ENCODE peak calls at places on chromosomes 16 and 17, in four cellular contexts. One of them, this sample, is unnamed.

GRCh38 chr16:88702364-88703210 is 3.6 kb downstream of the RNF166 start:
- DNase-seq in HCT116: no peak
- DNase-seq in K562: no peak
- DNase-seq in HepG2: no peak
- DNase-seq in this sample: no peak

GRCh38 chr16:63890072-63890471 is 1231.8 kb downstream of the CDH11 start:
- DNase-seq in HepG2: no peak
- DNase-seq in HCT116: no peak
- DNase-seq in K562: no peak
- DNase-seq in this sample: no peak

GRCh38 chr16:73483076-73483791 is 435.3 kb upstream of the ZFHX3 start:
- DNase-seq in HepG2: no peak
- DNase-seq in K562: no peak
- DNase-seq in HCT116: no peak
- DNase-seq in this sample: no peak

GRCh38 chr17:76867578-76868175 is 527 bp upstream of the MGAT5B start:
- DNase-seq in HepG2: no peak
- DNase-seq in K562: no peak
- DNase-seq in HCT116: no peak
- DNase-seq in this sample: no peak

GRCh38 chr16:31352344-31353115 is 2.4 kb upstream of the ITGAX start:
- DNase-seq in HCT116: no peak
- DNase-seq in HepG2: no peak
- DNase-seq in K562: no peak
- DNase-seq in this sample: no peak

GRCh38 chr17:67500261-67500660 is 123.2 kb downstream of the PITPNC1 start:
- DNase-seq in HepG2: no peak
- DNase-seq in HCT116: no peak
- DNase-seq in K562: no peak
- DNase-seq in this sample: no peak

GRCh38 chr17:41538565-41538991 is 10.5 kb upstream of the KRT19 start:
- DNase-seq in HepG2: no peak
- DNase-seq in K562: no peak
- DNase-seq in HCT116: no peak
- DNase-seq in this sample: no peak

GRCh38 chr17:42387663-42388380 is 420 bp downstream of the STAT3 start:
- DNase-seq in K562: peak
- DNase-seq in HCT116: no peak
- DNase-seq in HepG2: no peak
- DNase-seq in this sample: no peak

GRCh38 chr16:27330542-27330941 is 16.8 kb downstream of the IL4R start:
- DNase-seq in HepG2: no peak
- DNase-seq in HCT116: no peak
- DNase-seq in K562: no peak
- DNase-seq in this sample: no peak

GRCh38 chr17:7686221-7687071 is 844 bp downstream of the TP53 start:
- DNase-seq in K562: peak
- DNase-seq in HCT116: peak
- DNase-seq in HepG2: peak
- DNase-seq in this sample: peak

GRCh38 chr17:7687908-7688807 is at the start of gene WRAP53:
- DNase-seq in HCT116: peak
- DNase-seq in K562: peak
- DNase-seq in HepG2: peak
- DNase-seq in this sample: peak

GRCh38 chr17:7685533-7686220 is 1.6 kb downstream of the TP53 start:
- DNase-seq in HCT116: peak
- DNase-seq in HepG2: peak
- DNase-seq in K562: peak
- DNase-seq in this sample: peak

GRCh38 chr17:7687072-7687907 is at the start of gene TP53:
- DNase-seq in HepG2: peak
- DNase-seq in HCT116: peak
- DNase-seq in K562: peak
- DNase-seq in this sample: peak

GRCh38 chr17:7688808-7689316 is 585 bp downstream of the WRAP53 start:
- DNase-seq in HepG2: no peak
- DNase-seq in K562: no peak
- DNase-seq in HCT116: no peak
- DNase-seq in this sample: no peak
- TF ChIP-seq TCF7L2 in HepG2: no peak
- TF ChIP-seq TCF7L2 in K562: no peak
- TF ChIP-seq TCF7L2 in HCT116: no peak
- TF ChIP-seq TCF7L2 in this sample: no peak

DNA sequence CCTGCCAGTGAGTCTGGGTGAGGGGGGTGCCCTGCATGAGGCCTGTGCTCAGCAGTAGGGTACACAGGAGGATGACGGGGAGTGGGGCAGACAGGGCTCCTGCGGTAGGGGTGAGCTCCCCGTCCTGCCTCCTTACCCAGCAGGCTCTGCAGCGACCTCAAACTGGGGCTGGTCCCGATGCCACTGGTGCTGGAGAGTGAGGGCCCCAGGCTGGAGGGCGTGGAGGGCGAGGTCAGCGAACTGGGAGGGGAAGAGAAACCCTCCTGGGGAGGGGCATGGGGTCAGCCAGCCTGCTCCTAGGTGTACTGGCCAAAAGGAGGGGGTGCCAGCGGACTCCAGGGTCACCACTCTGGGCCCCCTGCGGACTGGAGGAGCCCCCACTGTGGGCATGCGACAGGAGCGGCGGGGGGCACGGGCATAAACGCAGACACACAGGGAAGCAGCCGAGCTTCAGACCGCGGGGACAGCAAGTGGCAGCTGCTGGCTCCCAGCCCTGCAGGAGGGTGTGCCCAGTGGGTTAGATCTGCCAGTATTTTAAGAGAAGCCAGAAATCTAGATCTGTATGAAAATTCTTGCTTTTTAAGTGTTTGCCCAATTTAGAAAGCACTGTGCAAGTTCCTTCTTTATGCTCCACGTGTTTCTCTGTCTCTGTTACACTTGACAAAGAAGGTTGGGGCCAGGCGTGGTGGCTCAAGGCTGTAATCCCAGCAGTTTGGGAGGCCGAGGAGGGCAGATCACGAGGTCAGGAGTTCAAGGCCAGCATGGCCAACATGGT is 9.0 kb upstream of the VASN start:
- DNase-seq in HCT116: no peak
- DNase-seq in K562: no peak
- DNase-seq in HepG2: no peak
- DNase-seq in this sample: no peak
- TF ChIP-seq TCF7L2 in HCT116: no peak
- TF ChIP-seq TCF7L2 in K562: no peak
- TF ChIP-seq TCF7L2 in HepG2: no peak
- TF ChIP-seq TCF7L2 in this sample: no peak

GRCh38 chr17:73861543-73861942 is 217.3 kb upstream of the SDK2 start:
- DNase-seq in K562: no peak
- DNase-seq in HepG2: no peak
- DNase-seq in HCT116: no peak
- DNase-seq in this sample: no peak

GRCh38 chr17:73850426-73850825 is 206.2 kb upstream of the SDK2 start:
- DNase-seq in K562: no peak
- DNase-seq in HCT116: no peak
- DNase-seq in HepG2: no peak
- DNase-seq in this sample: no peak

GRCh38 chr17:73851921-73852320 is 207.7 kb upstream of the SDK2 start:
- DNase-seq in HepG2: no peak
- DNase-seq in K562: no peak
- DNase-seq in HCT116: no peak
- DNase-seq in this sample: no peak

GRCh38 chr17:73856585-73856984 is 212.3 kb upstream of the SDK2 start:
- DNase-seq in K562: no peak
- DNase-seq in HepG2: no peak
- DNase-seq in HCT116: no peak
- DNase-seq in this sample: no peak

GRCh38 chr17:73855933-73856332 is 211.7 kb upstream of the SDK2 start:
- DNase-seq in HepG2: no peak
- DNase-seq in K562: no peak
- DNase-seq in HCT116: no peak
- DNase-seq in this sample: no peak
- TF ChIP-seq TCF7L2 in HepG2: no peak
- TF ChIP-seq TCF7L2 in K562: no peak
- TF ChIP-seq TCF7L2 in HCT116: no peak
- TF ChIP-seq TCF7L2 in this sample: no peak

DNA sequence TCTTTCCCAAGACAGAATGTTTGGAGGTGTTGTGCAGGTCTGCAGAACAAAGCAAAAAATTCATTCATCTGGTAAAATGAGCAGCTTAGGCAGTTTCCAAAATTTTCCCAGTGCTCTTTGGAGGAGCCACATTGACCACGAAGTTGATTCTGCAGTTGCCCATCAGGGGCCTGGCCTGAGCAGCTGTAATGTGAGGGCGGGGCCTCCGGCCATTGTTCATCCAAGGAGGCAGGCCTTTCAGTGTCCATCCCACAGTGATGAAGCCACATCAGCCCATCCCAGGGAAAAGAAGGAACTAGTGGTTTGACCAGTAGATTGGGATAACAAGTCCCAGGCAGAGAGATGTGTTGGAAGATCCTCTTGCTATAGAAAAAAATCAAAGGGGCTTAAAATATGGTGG is 10.1 kb downstream of the UBFD1 start:
- DNase-seq in HCT116: no peak
- DNase-seq in K562: no peak
- DNase-seq in HepG2: no peak
- DNase-seq in this sample: no peak
- TF ChIP-seq TCF7L2 in HCT116: no peak
- TF ChIP-seq TCF7L2 in K562: no peak
- TF ChIP-seq TCF7L2 in HepG2: no peak
- TF ChIP-seq TCF7L2 in this sample: no peak

DNA sequence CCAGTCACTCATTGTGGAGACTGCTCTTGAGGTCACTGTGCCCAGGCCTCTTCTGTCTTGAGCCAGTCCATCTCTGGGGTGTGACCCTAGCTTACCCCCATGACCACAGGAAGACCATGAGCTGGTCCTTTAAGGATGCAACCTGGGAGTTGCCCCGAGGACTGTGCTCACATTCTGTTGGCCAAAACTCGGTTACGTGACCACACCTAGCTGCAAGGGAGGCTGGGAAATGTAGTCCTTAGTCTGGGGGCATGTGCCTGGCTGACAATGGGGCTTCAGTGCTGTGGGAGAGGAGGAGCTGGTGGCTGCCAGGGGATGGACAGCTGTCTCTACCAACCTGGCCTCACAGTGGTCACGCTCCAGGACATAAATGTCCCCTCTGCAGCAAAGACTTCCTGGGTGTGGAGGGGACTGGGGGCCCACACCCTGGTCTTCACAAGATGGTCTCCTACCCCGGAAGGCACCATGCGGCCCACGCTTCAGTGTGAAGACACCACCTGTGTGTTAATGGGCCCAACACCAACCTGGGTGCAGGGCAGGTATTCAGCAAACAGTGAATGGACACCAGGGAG is 55.4 kb downstream of the JPH3 start:
- DNase-seq in HCT116: peak
- DNase-seq in HepG2: peak
- DNase-seq in K562: peak
- DNase-seq in this sample: no peak
- TF ChIP-seq TCF7L2 in HCT116: no peak
- TF ChIP-seq TCF7L2 in HepG2: no peak
- TF ChIP-seq TCF7L2 in K562: no peak
- TF ChIP-seq TCF7L2 in this sample: no peak

DNA sequence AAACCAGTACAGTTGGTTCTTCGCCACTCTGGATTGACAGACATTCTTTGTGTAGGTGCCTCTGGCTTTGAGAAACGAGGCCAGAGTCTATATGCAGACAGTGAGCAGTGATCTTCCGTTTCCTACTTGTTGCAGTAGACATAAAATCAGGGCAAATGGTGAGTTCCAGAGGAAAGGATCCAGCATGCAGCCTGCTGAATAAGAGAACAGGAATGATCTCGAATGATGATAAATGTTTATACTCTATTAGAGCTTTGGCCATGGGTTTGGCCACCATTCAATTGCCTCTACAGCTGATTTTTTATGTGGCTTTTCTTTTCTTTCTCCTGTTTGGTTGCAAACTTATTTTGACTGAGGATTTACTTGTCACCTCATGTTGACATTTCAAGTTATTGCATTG is 286.7 kb downstream of the IRX3 start:
- DNase-seq in HepG2: no peak
- DNase-seq in K562: no peak
- DNase-seq in HCT116: no peak
- DNase-seq in this sample: no peak
- TF ChIP-seq TCF7L2 in HepG2: no peak
- TF ChIP-seq TCF7L2 in K562: no peak
- TF ChIP-seq TCF7L2 in HCT116: no peak
- TF ChIP-seq TCF7L2 in this sample: no peak

DNA sequence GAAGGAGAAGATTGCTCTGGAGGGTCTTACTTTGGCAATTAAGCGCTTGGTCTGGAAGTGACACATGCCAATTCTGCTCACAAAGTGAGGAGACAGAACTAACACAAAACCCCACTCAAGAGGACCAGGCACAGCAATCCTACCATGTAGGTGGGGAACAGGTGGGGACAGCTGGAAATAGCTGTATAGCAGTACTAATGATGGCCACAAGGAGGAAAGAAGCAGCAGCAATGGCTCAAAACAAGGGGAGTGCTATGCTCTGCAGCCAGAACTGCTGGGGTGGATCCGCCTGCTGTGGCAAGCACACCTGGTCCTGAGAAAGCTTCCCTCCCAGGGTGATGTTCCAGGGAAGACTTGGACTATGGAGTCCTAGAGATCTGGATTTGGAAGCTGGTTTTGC is 17.0 kb upstream of the TMEM132E start:
- DNase-seq in HepG2: no peak
- DNase-seq in K562: peak
- DNase-seq in HCT116: no peak
- DNase-seq in this sample: no peak
- TF ChIP-seq TCF7L2 in HepG2: no peak
- TF ChIP-seq TCF7L2 in K562: no peak
- TF ChIP-seq TCF7L2 in HCT116: no peak
- TF ChIP-seq TCF7L2 in this sample: no peak

GRCh38 chr16:87487361-87487924 is 5.4 kb downstream of the ZCCHC14 start:
- DNase-seq in HepG2: peak
- DNase-seq in HCT116: peak
- DNase-seq in K562: peak
- DNase-seq in this sample: no peak
- TF ChIP-seq TCF7L2 in HepG2: no peak
- TF ChIP-seq TCF7L2 in HCT116: no peak
- TF ChIP-seq TCF7L2 in K562: no peak
- TF ChIP-seq TCF7L2 in this sample: no peak

GRCh38 chr16:48050871-48051270 is 104.9 kb downstream of the ABCC12 start:
- DNase-seq in K562: no peak
- DNase-seq in HepG2: no peak
- DNase-seq in HCT116: no peak
- DNase-seq in this sample: no peak

GRCh38 chr16:48047755-48048154 is 108.0 kb downstream of the ABCC12 start:
- DNase-seq in HCT116: no peak
- DNase-seq in HepG2: no peak
- DNase-seq in K562: no peak
- DNase-seq in this sample: no peak

GRCh38 chr16:48047273-48047672 is 108.5 kb downstream of the ABCC12 start:
- DNase-seq in HepG2: no peak
- DNase-seq in HCT116: no peak
- DNase-seq in K562: no peak
- DNase-seq in this sample: no peak

GRCh38 chr16:48052731-48053130 is 103.1 kb downstream of the ABCC12 start:
- DNase-seq in HepG2: no peak
- DNase-seq in HCT116: no peak
- DNase-seq in K562: no peak
- DNase-seq in this sample: no peak

GRCh38 chr16:48049832-48050231 is 106.0 kb downstream of the ABCC12 start:
- DNase-seq in HCT116: no peak
- DNase-seq in HepG2: no peak
- DNase-seq in K562: no peak
- DNase-seq in this sample: no peak
- TF ChIP-seq TCF7L2 in HCT116: no peak
- TF ChIP-seq TCF7L2 in HepG2: no peak
- TF ChIP-seq TCF7L2 in K562: no peak
- TF ChIP-seq TCF7L2 in this sample: no peak